ENCODE peak calls at places on chromosomes 11 and 22, in eight cellular contexts. A is mucosa of descending colon, Y is uterus, P is AG04450, D is A549, W is sigmoid colon, R is endothelial cell of umbilical vein, L is fibroblast of lung. U is an unnamed sample.

GRCh38 chr11:62431171-62431895 is 12.5 kb downstream of the SCGB1A1 start:
- DNase-seq in P (peak), A (no peak), D (peak), Y (no peak), W (no peak), L (peak), R (no peak), U (peak)

GRCh38 chr11:116294630-116295029 is 478.2 kb downstream of the BUD13 start:
- DNase-seq in A (no peak), D (peak), Y (no peak), W (no peak), L (peak), P (no peak), R (peak), U (peak)

GRCh38 chr11:63986932-63987513 is 785 bp downstream of the OTUB1 start:
- DNase-seq in R (no peak), L (no peak), Y (no peak), P (no peak), W (peak), A (no peak), D (no peak), U (no peak)

GRCh38 chr11:95138448-95138847 is 48.8 kb downstream of the ENDOD1 start:
- DNase-seq in R (peak), Y (no peak), A (no peak), L (no peak), P (no peak), W (no peak), D (no peak), U (no peak)

GRCh38 chr11:69343401-69344321 is 49.7 kb downstream of the MYEOV start:
- DNase-seq in L (no peak), W (no peak), Y (no peak), R (no peak), P (no peak), A (no peak), D (no peak), U (no peak)

GRCh38 chr22:46029574-46030200 is 52.7 kb upstream of the WNT7B start:
- DNase-seq in A (no peak), Y (peak), W (peak), P (no peak), L (no peak), R (no peak), D (no peak), U (no peak)

GRCh38 chr22:23251445-23252093 is 71.3 kb downstream of the BCR start:
- DNase-seq in A (peak), P (no peak), W (no peak), D (peak), L (peak), Y (no peak), R (no peak), U (no peak)

GRCh38 chr11:12287374-12288211 is 89.8 kb upstream of the PARVA start:
- DNase-seq in D (peak), R (peak), Y (peak), A (peak), L (peak), W (peak), P (peak), U (peak)

GRCh38 chr11:1013628-1013935 is 22.9 kb downstream of the MUC6 start:
- DNase-seq in W (no peak), D (no peak), R (no peak), Y (no peak), A (no peak), L (no peak), P (no peak), U (no peak)

GRCh38 chr11:125931681-125932080 is 14.2 kb upstream of the VSIG10L2 start:
- DNase-seq in D (no peak), A (no peak), L (no peak), R (no peak), Y (no peak), P (no peak), W (no peak), U (no peak)

GRCh38 chr11:128725630-128726461 is 32.0 kb downstream of the FLI1 start:
- DNase-seq in W (no peak), D (no peak), R (no peak), L (peak), Y (no peak), A (no peak), P (peak), U (peak)

GRCh38 chr11:10731064-10731680 is 19.9 kb upstream of the CTR9 start:
- DNase-seq in P (no peak), D (no peak), L (peak), R (no peak), Y (no peak), A (no peak), W (no peak), U (no peak)

GRCh38 chr11:131616456-131616855 is 246.0 kb downstream of the NTM start:
- DNase-seq in A (no peak), D (no peak), R (no peak), P (no peak), Y (no peak), W (no peak), L (no peak), U (no peak)

GRCh38 chr11:69376155-69377028 is 82.4 kb downstream of the MYEOV start:
- DNase-seq in P (no peak), W (no peak), Y (no peak), D (no peak), L (no peak), R (no peak), A (peak), U (no peak)

GRCh38 chr11:97557399-97557798 is 1167.6 kb downstream of the JRKL start:
- DNase-seq in A (no peak), L (no peak), W (no peak), D (no peak), P (no peak), R (peak), Y (no peak), U (no peak)

GRCh38 chr22:46380581-46380980 is 45.1 kb downstream of the TRMU start:
- DNase-seq in W (no peak), L (no peak), D (no peak), A (peak), Y (no peak), R (no peak), P (no peak), U (no peak)

GRCh38 chr11:11028017-11028692 is 170.3 kb upstream of the ZBED5 start:
- DNase-seq in A (peak), R (peak), D (peak), Y (peak), P (no peak), L (peak), W (peak), U (no peak)

GRCh38 chr11:24453129-24453723 is 43.6 kb upstream of the LUZP2 start:
- DNase-seq in W (no peak), R (no peak), A (no peak), Y (no peak), D (no peak), P (no peak), L (peak), U (no peak)

GRCh38 chr11:44565746-44566558 is 489 bp downstream of the CD82 start:
- DNase-seq in Y (no peak), D (no peak), A (no peak), W (peak), P (no peak), R (no peak), L (no peak), U (no peak)

DNA sequence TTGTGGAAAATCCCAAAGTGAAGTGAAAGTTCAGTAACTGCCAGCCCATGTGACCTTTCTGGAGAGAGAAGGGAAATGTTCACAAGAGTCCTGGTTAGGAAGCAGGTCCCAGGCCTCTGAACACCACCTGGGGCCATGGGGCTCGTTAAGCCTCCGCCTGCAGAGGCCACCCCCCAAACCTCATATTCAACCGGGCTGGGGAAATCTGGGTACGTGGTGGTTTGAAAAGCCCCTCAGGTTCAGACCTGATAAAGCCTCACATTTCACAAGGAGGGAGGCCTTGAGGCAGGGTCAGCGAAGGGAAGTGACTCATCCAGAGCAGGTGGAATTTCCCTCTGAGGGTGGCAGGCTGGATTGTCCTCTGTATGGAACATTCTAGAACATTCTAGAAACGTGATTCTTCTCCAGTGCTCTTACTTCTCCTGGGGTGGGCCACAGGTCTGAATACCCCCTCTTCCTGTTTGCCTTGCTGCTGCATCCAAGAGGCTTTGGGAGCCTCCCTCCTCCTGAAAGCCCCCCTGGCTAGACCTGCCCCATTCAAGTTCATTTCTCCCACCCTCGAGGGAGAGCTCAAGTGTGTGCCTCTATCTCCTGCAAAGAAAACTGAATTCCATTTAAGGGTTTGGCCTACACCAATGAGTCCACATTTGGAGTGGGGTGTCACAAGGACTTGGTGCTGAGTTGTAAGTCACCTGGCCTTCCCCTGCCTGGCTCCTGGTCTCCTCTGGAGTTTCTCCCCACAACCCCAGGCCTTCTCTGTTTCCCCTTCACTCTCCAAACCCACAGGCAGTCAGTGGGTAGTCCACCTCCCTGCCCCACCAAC is 6.3 kb downstream of the FXYD2 start:
- DNase-seq in Y (no peak), D (peak), R (peak), A (peak), W (no peak), P (no peak), L (peak), U (no peak)
- TF ChIP-seq CTCF in Y (no peak), D (no peak), R (no peak), A (no peak), W (no peak), P (no peak), L (no peak), U (no peak)

GRCh38 chr11:74926304-74927030 is 22.4 kb downstream of the XRRA1 start:
- DNase-seq in W (no peak), Y (no peak), P (no peak), R (no peak), L (peak), D (no peak), A (no peak), U (no peak)

GRCh38 chr11:74927496-74927895 is 21.4 kb downstream of the XRRA1 start:
- DNase-seq in D (no peak), P (no peak), L (peak), W (no peak), A (no peak), R (no peak), Y (no peak), U (no peak)

GRCh38 chr11:74923125-74923524 is 25.8 kb downstream of the XRRA1 start:
- DNase-seq in W (no peak), L (no peak), R (no peak), A (no peak), P (no peak), D (no peak), Y (no peak), U (no peak)

GRCh38 chr11:74929431-74930363 is 19.2 kb downstream of the XRRA1 start:
- DNase-seq in W (peak), R (peak), L (peak), A (no peak), P (peak), Y (peak), D (peak), U (peak)

DNA sequence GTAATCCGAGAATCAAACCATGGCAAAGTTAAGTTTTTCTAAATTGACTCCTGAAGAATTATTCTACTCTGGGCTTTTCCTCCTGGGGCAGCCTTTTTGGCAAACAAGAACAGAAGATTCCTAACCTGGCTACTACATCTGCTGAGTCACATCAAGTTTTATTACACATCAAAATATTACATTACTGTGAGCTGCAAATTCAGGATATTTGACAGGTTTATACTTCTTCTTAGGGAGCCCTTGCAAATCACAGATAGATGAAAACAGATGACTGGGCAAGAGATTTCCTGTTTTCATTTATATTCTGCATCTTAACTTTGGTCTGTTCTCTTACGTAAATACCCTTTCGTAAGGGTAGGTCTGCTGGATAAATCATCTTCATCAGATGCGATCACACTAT is 23.6 kb downstream of the XRRA1 start:
- DNase-seq in P (no peak), W (no peak), Y (no peak), A (no peak), D (no peak), L (peak), R (no peak), U (no peak)
- H3K4me3 ChIP-seq in P (no peak), W (no peak), Y (no peak), A (no peak), D (no peak), L (no peak), R (no peak), U (no peak)

GRCh38 chr22:44804327-44804726 is 52.0 kb downstream of the ARHGAP8 start:
- DNase-seq in P (no peak), W (no peak), L (no peak), D (no peak), R (no peak), Y (no peak), A (no peak), U (no peak)
- TF ChIP-seq CTCF in P (no peak), W (no peak), L (no peak), D (no peak), R (no peak), Y (no peak), A (no peak), U (no peak)

DNA sequence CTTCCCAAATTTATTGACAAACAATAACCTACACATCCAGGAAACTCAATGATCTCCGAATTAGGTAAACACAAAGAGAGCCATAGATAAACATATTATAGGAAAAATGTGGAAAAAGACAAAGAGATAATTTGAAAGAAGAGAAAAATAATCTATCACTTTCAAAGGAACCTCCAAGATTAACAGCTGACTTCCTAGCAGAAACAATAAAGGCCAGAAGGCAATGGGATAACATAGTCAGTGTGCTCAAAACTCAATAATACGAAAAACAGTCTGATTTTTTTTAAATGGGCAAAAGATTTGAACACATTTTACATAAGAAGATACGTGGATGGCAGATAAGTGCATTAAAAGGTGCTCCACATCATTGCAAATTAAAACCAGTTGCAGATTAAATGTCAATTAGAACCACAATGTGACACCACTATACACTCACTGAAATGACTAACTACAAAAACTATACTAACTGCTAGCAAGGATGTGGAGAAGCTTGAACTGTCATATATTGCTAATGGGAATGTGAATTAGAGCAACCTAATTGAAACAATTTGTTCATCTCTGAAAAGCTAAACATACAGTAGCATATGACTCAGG is 300.4 kb downstream of the TMEM135 start:
- DNase-seq in Y (no peak), D (no peak), L (no peak), P (no peak), A (no peak), W (no peak), R (no peak), U (no peak)
- H3K4me3 ChIP-seq in Y (no peak), D (no peak), L (no peak), P (no peak), A (no peak), W (no peak), R (no peak), U (no peak)

GRCh38 chr11:65422104-65422632 is 430 bp upstream of the NEAT1 start:
- DNase-seq in Y (peak), R (peak), D (peak), A (peak), L (peak), W (peak), P (peak), U (peak)
- TF ChIP-seq CTCF in Y (peak), R (no peak), D (peak), A (no peak), L (no peak), W (no peak), P (no peak), U (no peak)

DNA sequence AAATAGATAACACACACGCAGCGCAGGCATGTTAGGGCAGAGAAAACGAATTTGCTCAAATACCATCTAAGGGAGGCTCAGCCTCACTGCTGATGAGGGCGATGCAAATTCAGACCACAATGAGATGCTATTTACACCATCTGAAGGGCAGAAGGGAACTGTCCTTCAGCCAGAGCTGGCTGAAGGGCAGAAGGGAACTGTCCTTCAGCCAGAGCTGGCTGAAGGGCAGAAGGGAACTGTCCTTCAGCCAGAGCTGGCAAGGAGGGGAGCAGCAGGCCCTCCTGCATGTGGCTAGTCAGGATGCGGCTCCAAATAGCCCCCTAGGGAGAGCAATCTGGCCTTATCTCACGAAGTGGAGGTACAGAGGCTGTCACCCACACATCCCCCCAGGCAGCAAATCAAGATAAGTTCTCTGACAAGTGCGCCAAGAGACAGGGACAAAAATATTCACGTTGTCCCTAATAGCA is 7.5 kb upstream of the SLC39A13 start:
- DNase-seq in L (no peak), A (no peak), D (no peak), P (no peak), W (no peak), R (no peak), Y (no peak), U (no peak)
- H3K4me3 ChIP-seq in L (no peak), A (no peak), D (no peak), P (no peak), W (peak), R (no peak), Y (no peak), U (no peak)

GRCh38 chr11:83057721-83058120 is 14.0 kb downstream of the RAB30 start:
- DNase-seq in L (no peak), A (no peak), D (no peak), R (no peak), P (no peak), Y (no peak), W (no peak), U (no peak)

GRCh38 chr11:83054001-83054400 is 17.7 kb downstream of the RAB30 start:
- DNase-seq in D (no peak), W (no peak), L (no peak), P (no peak), Y (no peak), A (no peak), R (no peak), U (no peak)

GRCh38 chr11:83054904-83055380 is 16.8 kb downstream of the RAB30 start:
- DNase-seq in D (no peak), L (no peak), R (no peak), W (no peak), P (no peak), Y (no peak), A (no peak), U (no peak)

GRCh38 chr11:83051760-83052671 is 19.7 kb downstream of the RAB30 start:
- DNase-seq in L (peak), W (peak), P (peak), R (peak), A (no peak), D (peak), Y (no peak), U (peak)

GRCh38 chr11:83056204-83056603 is 15.5 kb downstream of the RAB30 start:
- DNase-seq in W (no peak), A (no peak), D (no peak), R (peak), P (no peak), L (no peak), Y (no peak), U (no peak)
- TF ChIP-seq CTCF in W (no peak), A (no peak), D (no peak), R (no peak), P (no peak), L (no peak), Y (no peak), U (no peak)

GRCh38 chr22:39546889-39547586 is 14.5 kb upstream of the RPS19BP1 start:
- DNase-seq in D (no peak), L (peak), Y (no peak), W (no peak), R (no peak), P (no peak), A (no peak), U (no peak)

GRCh38 chr22:39546064-39546365 is 13.5 kb upstream of the RPS19BP1 start:
- DNase-seq in A (no peak), D (no peak), Y (no peak), L (no peak), R (no peak), W (no peak), P (no peak), U (no peak)

GRCh38 chr22:39543095-39543494 is 10.5 kb upstream of the RPS19BP1 start:
- DNase-seq in Y (no peak), W (no peak), D (peak), A (no peak), P (no peak), L (no peak), R (no peak), U (no peak)

GRCh38 chr22:39547587-39547947 is 15.0 kb upstream of the RPS19BP1 start:
- DNase-seq in Y (no peak), A (no peak), W (no peak), L (no peak), R (no peak), P (no peak), D (no peak), U (no peak)

DNA sequence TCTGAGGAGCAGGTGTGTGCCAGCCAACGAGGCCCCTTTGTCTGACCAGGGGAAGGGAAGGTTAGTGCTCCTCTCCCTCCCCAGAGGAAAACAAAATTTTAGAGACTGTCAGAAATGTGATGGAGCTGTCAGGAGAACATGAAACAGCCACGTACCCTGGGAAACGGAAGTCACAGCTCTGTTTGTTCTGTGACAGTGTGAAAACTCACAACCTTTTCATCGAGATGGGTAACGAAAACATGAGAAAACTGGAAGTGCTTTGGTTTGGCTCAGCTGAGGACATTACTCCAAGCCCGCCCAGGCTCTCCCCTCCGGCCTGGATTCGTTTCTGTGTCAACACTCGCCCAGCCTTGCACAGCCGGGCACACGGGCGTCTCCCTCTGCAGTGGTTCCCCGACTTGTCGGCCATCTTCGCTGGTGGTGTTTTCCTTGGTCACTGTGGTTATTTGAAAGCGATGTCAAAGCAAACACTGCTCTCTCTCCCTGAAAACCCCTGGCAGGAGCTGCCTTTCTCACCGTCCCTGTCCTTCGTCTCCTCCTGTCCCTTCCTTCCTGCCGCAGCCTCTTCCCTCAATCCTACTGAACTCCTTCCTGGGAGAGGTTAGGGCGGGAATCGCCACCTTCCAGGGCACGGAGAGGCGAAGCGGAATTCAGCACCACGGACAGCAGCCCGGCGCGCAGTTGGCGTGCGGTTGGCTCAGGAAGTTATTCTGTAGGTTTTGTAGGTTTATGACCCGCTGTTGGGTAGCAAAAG is 12.9 kb upstream of the RPS19BP1 start:
- DNase-seq in L (no peak), A (no peak), W (no peak), D (no peak), R (peak), P (no peak), Y (no peak), U (no peak)
- H3K4me3 ChIP-seq in L (no peak), A (no peak), W (no peak), D (no peak), R (no peak), P (no peak), Y (no peak), U (no peak)

U was measured in AG04449.